ENCODE peak calls at places on chromosomes 11 and 22, in seven cellular contexts. O is HCT116, T is esophagus squamous epithelium, D is AG09309, Z is dorsolateral prefrontal cortex, M is transverse colon, U is suprapubic skin. G is an unnamed sample.

GRCh38 chr11:95544095-95544795 is 245.3 kb downstream of the FAM76B start:
- DNase-seq in O (no peak), T (no peak), D (no peak), M (no peak), U (no peak), Z (no peak), G (no peak)

GRCh38 chr22:32335471-32335870 is 22.2 kb upstream of the RFPL3 start:
- DNase-seq in O (no peak), D (no peak), M (no peak), Z (no peak), T (no peak), U (no peak), G (no peak)

GRCh38 chr11:134069426-134069921 is 602 bp downstream of the JAM3 start:
- DNase-seq in T (no peak), M (no peak), Z (no peak), O (no peak), U (no peak), D (no peak), G (no peak)

GRCh38 chr11:14266622-14267021 is 92.4 kb downstream of the RRAS2 start:
- DNase-seq in O (no peak), T (no peak), D (no peak), U (no peak), M (no peak), Z (no peak), G (no peak)

GRCh38 chr11:29913352-29913751 is 103.5 kb downstream of the KCNA4 start:
- DNase-seq in T (no peak), O (no peak), U (no peak), Z (no peak), M (no peak), D (no peak), G (no peak)

GRCh38 chr11:859394-860131 is 16.9 kb downstream of the TSPAN4 start:
- DNase-seq in M (peak), Z (peak), D (peak), O (no peak), U (no peak), T (no peak), G (peak)

GRCh38 chr11:30143098-30143705 is 87.6 kb upstream of the FSHB start:
- DNase-seq in U (no peak), D (no peak), Z (no peak), O (peak), T (no peak), M (no peak), G (no peak)

GRCh38 chr11:71563401-71563800 is 2.0 kb upstream of the KRTAP5-10 start:
- DNase-seq in O (peak), T (no peak), U (no peak), M (no peak), Z (peak), D (peak), G (peak)

GRCh38 chr11:105377870-105378269 is 232.0 kb upstream of the GRIA4 start:
- DNase-seq in Z (no peak), M (no peak), O (no peak), T (no peak), U (no peak), D (no peak), G (no peak)

GRCh38 chr11:34855754-34856095 is 60.5 kb downstream of the APIP start:
- DNase-seq in M (no peak), U (no peak), O (no peak), D (no peak), Z (no peak), T (no peak), G (no peak)

GRCh38 chr11:114216804-114217195 is 79.4 kb upstream of the NNMT start:
- DNase-seq in D (no peak), U (no peak), O (no peak), T (no peak), Z (no peak), M (no peak), G (no peak)

GRCh38 chr22:35355744-35356420 is 25.0 kb upstream of the HMOX1 start:
- DNase-seq in O (no peak), U (no peak), T (no peak), D (no peak), M (no peak), Z (no peak), G (no peak)

GRCh38 chr22:37043828-37044538 is 7.6 kb upstream of the KCTD17 start:
- DNase-seq in T (no peak), O (peak), U (no peak), M (peak), Z (no peak), D (no peak), G (peak)

GRCh38 chr22:23850136-23850611 is 7.5 kb upstream of the SLC2A11 start:
- DNase-seq in O (no peak), U (no peak), D (no peak), M (no peak), Z (no peak), T (no peak), G (no peak)

GRCh38 chr11:133900176-133901105 is 55.1 kb upstream of the SPATA19 start:
- DNase-seq in U (peak), Z (no peak), M (no peak), D (no peak), O (no peak), T (no peak), G (no peak)

GRCh38 chr22:33886696-33887095 is 33.6 kb downstream of the LARGE1 start:
- DNase-seq in Z (no peak), U (no peak), M (no peak), D (no peak), T (no peak), O (no peak), G (no peak)

GRCh38 chr11:25535462-25535861 is 796.5 kb upstream of the ANO3 start:
- DNase-seq in U (no peak), T (no peak), O (no peak), M (no peak), D (no peak), Z (no peak), G (no peak)

GRCh38 chr11:71127806-71128205 is 124.6 kb downstream of the SHANK2 start:
- DNase-seq in O (no peak), T (no peak), U (no peak), M (no peak), D (no peak), Z (no peak), G (no peak)

GRCh38 chr11:63896071-63896470 is 20.9 kb downstream of the RCOR2 start:
- DNase-seq in Z (no peak), U (no peak), D (no peak), O (no peak), M (peak), T (no peak), G (peak)

GRCh38 chr11:115579181-115579825 is 75.1 kb upstream of the CADM1 start:
- DNase-seq in M (no peak), U (no peak), O (no peak), D (no peak), Z (no peak), T (no peak), G (no peak)

GRCh38 chr11:87298155-87298554 is 260.4 kb downstream of the TMEM135 start:
- DNase-seq in D (no peak), U (no peak), O (no peak), M (no peak), T (no peak), Z (no peak), G (no peak)

GRCh38 chr11:10355257-10355661 is 50.4 kb downstream of the ADM start:
- DNase-seq in Z (no peak), U (no peak), T (no peak), M (no peak), D (peak), O (no peak), G (no peak)

GRCh38 chr11:2474059-2474901 is 29.5 kb downstream of the KCNQ1 start:
- DNase-seq in T (no peak), Z (no peak), O (no peak), D (no peak), M (peak), U (no peak), G (peak)

GRCh38 chr22:19478086-19478392 is 954 bp downstream of the UFD1 start:
- DNase-seq in M (no peak), U (no peak), T (no peak), D (no peak), Z (no peak), O (no peak), G (no peak)

GRCh38 chr11:110497204-110497987 is 67.6 kb downstream of the FDX1 start:
- DNase-seq in U (no peak), D (no peak), O (no peak), M (no peak), Z (no peak), T (no peak), G (no peak)

GRCh38 chr11:7348432-7349298 is 97.0 kb downstream of the SYT9 start:
- DNase-seq in D (no peak), T (no peak), U (no peak), O (no peak), Z (no peak), M (no peak), G (peak)

GRCh38 chr11:100581318-100581717 is 105.8 kb upstream of the ARHGAP42 start:
- DNase-seq in O (no peak), D (no peak), U (no peak), T (no peak), M (no peak), Z (no peak), G (no peak)

GRCh38 chr22:26975865-26976264 is 318.5 kb downstream of the MIAT start:
- DNase-seq in T (no peak), U (no peak), Z (no peak), D (no peak), O (no peak), M (no peak), G (no peak)

GRCh38 chr11:120056301-120057027 is 81.4 kb downstream of the TRIM29 start:
- DNase-seq in T (no peak), M (no peak), O (no peak), D (no peak), U (no peak), Z (no peak), G (no peak)

GRCh38 chr11:33339247-33339646 is 82.1 kb downstream of the HIPK3 start:
- DNase-seq in U (no peak), Z (no peak), O (no peak), T (no peak), D (no peak), M (no peak), G (no peak)

GRCh38 chr11:33347490-33348125 is 90.4 kb downstream of the HIPK3 start:
- DNase-seq in U (no peak), D (no peak), O (no peak), Z (no peak), M (no peak), T (no peak), G (peak)

GRCh38 chr11:33350287-33350686 is 93.1 kb downstream of the HIPK3 start:
- DNase-seq in Z (no peak), D (no peak), U (no peak), T (no peak), O (no peak), M (no peak), G (no peak)

GRCh38 chr11:33344611-33345010 is 87.4 kb downstream of the HIPK3 start:
- DNase-seq in O (no peak), D (no peak), T (no peak), U (no peak), M (no peak), Z (no peak), G (no peak)
- TF ChIP-seq CTCF in O (no peak), D (no peak), T (no peak), U (no peak), M (no peak), Z (peak), G (no peak)

DNA sequence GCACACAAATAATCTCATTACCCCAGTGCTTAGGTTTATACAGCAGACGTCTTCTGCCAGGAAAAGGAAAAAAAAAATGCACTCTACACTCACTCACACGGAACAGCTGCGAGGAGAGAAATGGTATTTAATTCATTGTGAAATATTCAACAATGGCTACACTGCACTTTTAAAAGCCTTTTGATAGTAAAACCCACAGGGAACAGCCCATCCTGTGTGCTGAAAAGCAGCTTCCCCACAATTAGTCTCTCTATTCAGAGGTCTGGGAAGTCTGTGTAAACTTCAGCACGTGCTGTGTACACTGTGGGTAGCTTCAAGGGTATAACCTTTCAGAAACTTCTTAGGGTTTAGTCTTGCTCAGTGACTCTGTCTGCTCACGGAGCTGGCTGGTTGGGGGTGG is 42.7 kb downstream of the ETS1 start:
- DNase-seq in T (no peak), D (no peak), O (no peak), M (no peak), Z (no peak), U (no peak), G (peak)
- H3K4me3 ChIP-seq in T (no peak), D (no peak), O (no peak), M (no peak), Z (no peak), U (no peak), G (no peak)

DNA sequence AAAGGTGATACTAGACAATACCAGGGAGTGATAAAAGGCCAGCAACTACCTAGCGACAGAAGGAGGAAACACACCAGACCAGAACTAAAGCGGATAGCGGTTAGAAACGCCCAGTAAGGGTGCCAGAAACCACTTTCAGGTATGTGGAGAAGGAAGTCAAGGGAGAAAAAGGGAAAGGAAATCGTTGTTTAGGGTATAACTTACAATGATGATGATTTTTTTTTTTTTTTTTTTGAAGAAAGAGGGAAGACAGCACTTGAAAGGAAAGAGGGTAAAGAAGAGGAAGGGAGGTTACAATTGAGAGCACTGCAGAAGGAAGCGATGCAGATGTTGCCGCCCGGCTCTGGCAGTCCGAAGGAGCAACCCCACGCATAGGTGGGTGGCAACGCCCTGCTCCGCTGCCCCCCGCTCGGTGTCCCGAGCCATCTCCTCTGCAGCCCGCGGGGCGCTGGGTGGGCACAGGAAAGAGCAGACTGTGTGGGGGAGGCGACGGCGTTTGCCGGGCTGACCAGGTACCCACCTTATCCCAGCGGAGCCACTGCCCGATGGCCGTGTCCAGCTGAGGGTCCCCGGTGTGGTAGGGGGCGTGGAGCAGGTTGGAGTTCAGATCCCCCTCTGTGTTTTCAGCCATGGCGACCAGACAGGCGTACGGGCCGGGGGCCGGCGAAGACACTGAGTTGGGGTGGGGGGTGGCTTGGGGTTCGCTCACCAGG is 546 bp downstream of the PGM2L1 start:
- DNase-seq in U (no peak), M (peak), T (no peak), D (no peak), Z (no peak), O (peak), G (peak)
- TF ChIP-seq CTCF in U (no peak), M (peak), T (peak), D (peak), Z (no peak), O (peak), G (peak)

GRCh38 chr22:50698546-50698945 is 25.9 kb downstream of the SHANK3 start:
- DNase-seq in U (peak), O (no peak), T (no peak), D (no peak), Z (no peak), M (no peak), G (no peak)

GRCh38 chr22:50695421-50696250 is 23.0 kb downstream of the SHANK3 start:
- DNase-seq in D (no peak), U (peak), M (no peak), T (no peak), Z (no peak), O (no peak), G (no peak)

GRCh38 chr22:50696251-50696798 is 23.7 kb downstream of the SHANK3 start:
- DNase-seq in O (no peak), M (no peak), Z (no peak), U (peak), T (no peak), D (no peak), G (no peak)

GRCh38 chr22:50697667-50698506 is 25.3 kb downstream of the SHANK3 start:
- DNase-seq in D (no peak), O (no peak), M (no peak), U (peak), Z (no peak), T (no peak), G (no peak)

DNA sequence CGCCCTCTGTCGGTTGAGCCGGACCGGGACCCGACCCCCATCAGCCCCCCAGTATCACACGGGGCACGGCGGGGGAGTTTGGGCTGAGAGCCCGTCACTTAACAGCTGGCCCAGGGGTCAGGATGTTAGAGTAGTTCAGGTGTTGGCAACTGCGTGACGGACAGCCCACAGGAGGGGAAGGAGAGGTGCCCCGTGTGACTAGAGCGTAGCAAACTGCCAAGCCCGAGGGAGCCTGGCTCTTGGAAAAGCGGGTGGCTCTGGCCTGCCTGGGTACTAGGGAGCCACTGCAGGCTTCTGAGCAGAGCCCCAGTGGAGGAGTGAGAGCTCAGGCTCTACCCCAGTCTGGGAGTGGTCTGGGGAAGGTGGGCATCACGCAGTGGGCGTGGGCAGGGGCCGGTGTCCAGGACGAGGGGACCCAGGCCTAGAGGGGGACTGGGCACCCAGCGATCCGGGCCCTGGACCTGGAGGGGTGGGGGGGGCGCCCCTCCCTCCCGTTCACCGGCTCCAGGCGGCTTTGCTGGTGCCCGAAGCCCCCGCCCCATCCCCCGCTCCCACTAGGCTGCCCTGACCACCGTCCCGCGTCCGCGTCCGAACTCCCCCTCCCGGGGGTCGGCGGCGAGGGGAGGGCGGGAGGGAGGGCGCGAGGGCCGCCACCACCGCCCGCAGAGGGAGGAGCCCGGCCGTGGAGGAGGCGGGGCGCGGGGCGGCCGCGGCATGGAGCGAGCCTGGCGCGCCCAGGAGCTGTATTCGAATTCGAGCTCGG is 24.4 kb downstream of the SHANK3 start:
- DNase-seq in Z (no peak), D (no peak), U (peak), T (no peak), O (no peak), M (no peak), G (peak)
- H3K4me3 ChIP-seq in Z (peak), D (peak), U (peak), T (peak), O (peak), M (peak), G (no peak)

GRCh38 chr11:118640332-118641154 is 33.1 kb downstream of the PHLDB1 start:
- DNase-seq in O (no peak), Z (no peak), T (no peak), D (no peak), U (no peak), M (no peak), G (peak)
- TF ChIP-seq CTCF in O (no peak), Z (peak), T (peak), D (peak), U (peak), M (peak), G (peak)

DNA sequence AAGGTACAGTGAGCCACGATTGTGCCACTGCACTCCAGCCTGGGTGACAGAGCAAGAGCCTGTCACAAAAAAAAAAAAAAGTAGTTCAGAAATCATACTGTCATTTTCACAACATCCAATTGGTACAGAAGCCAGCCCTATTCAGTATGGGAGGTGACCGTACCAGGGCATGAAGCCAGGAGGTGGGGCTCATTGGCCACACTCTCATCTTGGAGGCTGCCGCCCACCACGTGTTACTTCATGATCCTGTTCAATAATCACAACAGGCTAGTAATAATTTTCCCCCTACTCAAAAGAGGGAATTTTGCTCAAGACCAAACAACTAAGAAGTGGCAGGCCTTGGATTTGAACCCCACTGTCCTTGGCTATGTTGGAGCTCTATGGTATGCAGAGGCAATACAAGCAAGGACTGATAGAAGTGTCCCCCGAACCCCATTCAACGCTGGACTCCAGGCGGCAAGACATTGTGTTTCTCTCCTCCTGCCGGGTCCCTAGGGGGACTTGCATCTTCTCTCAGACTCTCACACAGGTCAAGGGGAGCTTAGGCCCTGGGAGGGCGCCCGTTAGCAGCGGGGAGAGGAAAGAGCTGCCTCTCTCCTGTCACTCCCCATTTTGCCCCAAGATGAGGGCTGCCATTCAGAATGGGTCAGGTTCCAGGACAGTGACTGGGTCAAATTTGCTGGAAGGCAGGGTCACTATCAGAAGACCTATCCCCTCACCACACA is 40.2 kb upstream of the EMID1 start:
- DNase-seq in D (no peak), Z (no peak), T (no peak), M (no peak), O (no peak), U (no peak), G (no peak)
- H3K4me3 ChIP-seq in D (no peak), Z (no peak), T (no peak), M (no peak), O (no peak), U (no peak), G (no peak)

GRCh38 chr11:66326261-66327111 is 9.6 kb upstream of the CD248 start:
- DNase-seq in D (no peak), O (no peak), Z (no peak), T (no peak), M (no peak), U (no peak), G (no peak)
- TF ChIP-seq CTCF in D (no peak), O (no peak), Z (no peak), T (no peak), M (no peak), U (no peak), G (no peak)

GRCh38 chr11:102566112-102566511 is 35.6 kb upstream of the MMP7 start:
- DNase-seq in D (no peak), Z (no peak), O (no peak), U (no peak), M (no peak), T (no peak), G (no peak)
- H3K4me3 ChIP-seq in D (no peak), Z (no peak), O (no peak), U (no peak), M (no peak), T (no peak), G (no peak)

GRCh38 chr11:64969209-64969608 is 2.7 kb downstream of the MAJIN start:
- DNase-seq in T (no peak), Z (no peak), M (peak), O (no peak), D (no peak), U (no peak), G (no peak)
- TF ChIP-seq CTCF in T (no peak), Z (no peak), M (no peak), O (no peak), D (no peak), U (no peak), G (no peak)

G was measured in thyroid gland.